ENCODE peak calls at places on chromosome 14, in seven cellular contexts. R, J, T, N, V, F and D are unnamed samples.

GRCh38 chr14:36807727-36808126 is 146.1 kb downstream of the PAX9 start:
- DNase-seq in N (no peak), T (no peak), R (no peak), F (no peak), J (no peak), V (no peak), D (no peak)

GRCh38 chr14:76955575-76956252 is 72.8 kb downstream of the IRF2BPL start:
- DNase-seq in J (no peak), F (no peak), R (no peak), V (no peak), N (peak; percentile 53), T (no peak), D (no peak)

GRCh38 chr14:24171422-24172260 is at the start of gene REC8:
- DNase-seq in T (peak; percentile 97), J (peak; percentile 95), F (peak; percentile 86), V (peak; percentile 92), R (peak; percentile 58), N (peak; percentile 99), D (peak; percentile 97)

GRCh38 chr14:72663956-72664650 is 229.8 kb downstream of the DPF3 start:
- DNase-seq in N (peak; percentile 55), J (no peak), V (no peak), F (no peak), T (no peak), R (no peak), D (no peak)

GRCh38 chr14:77618381-77618780 is 1.9 kb upstream of the SPTLC2 start:
- DNase-seq in V (no peak), T (peak; percentile 25), J (no peak), R (no peak), F (no peak), N (no peak), D (no peak)

GRCh38 chr14:105879867-105880561 is 353.6 kb downstream of the TMEM121 start:
- DNase-seq in R (no peak), J (peak; percentile 52), F (peak; percentile 11), T (peak; percentile 61), N (no peak), V (no peak), D (peak; percentile 2)

GRCh38 chr14:26522985-26523384 is 74.8 kb downstream of the NOVA1 start:
- DNase-seq in R (no peak), F (no peak), J (no peak), N (peak; percentile 13), T (no peak), V (no peak), D (no peak)

GRCh38 chr14:34355584-34356266 is 106.3 kb downstream of the SPTSSA start:
- DNase-seq in J (no peak), N (peak; percentile 69), F (no peak), T (no peak), V (peak; percentile 73), R (no peak), D (no peak)

GRCh38 chr14:97177016-97177415 is 379.8 kb downstream of the VRK1 start:
- DNase-seq in R (peak; percentile 38), N (no peak), F (no peak), V (no peak), J (no peak), T (no peak), D (no peak)
- TF ChIP-seq CTCF in R (no peak), N (no peak), F (no peak), V (peak; percentile 27), J (no peak), T (peak; percentile 62), D (no peak)

DNA sequence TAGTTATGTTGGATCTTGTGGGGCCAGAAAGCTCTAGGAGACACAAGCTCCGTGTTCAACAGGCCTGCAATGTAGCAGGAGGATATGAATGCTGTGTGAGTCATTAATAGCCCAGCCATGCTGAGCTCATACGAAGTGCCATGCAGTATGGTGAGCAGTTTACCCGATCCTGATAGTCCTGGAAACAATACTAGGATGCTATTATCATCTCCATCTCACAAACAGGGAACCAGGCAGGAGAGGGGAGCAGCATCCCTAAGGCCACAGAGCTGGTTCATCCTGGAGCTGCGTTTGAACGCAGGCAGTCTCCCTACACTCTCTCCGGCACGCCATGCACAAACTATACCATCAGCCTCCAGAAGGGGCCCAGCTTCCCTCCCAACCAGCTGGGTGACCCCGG is 20.5 kb downstream of the TTC7B start:
- DNase-seq in R (no peak), F (no peak), N (peak; percentile 84), V (peak; percentile 74), J (no peak), T (no peak), D (peak; percentile 47)
- TF ChIP-seq CTCF in R (no peak), F (no peak), N (no peak), V (peak; percentile 10), J (no peak), T (peak; percentile 32), D (no peak)

DNA sequence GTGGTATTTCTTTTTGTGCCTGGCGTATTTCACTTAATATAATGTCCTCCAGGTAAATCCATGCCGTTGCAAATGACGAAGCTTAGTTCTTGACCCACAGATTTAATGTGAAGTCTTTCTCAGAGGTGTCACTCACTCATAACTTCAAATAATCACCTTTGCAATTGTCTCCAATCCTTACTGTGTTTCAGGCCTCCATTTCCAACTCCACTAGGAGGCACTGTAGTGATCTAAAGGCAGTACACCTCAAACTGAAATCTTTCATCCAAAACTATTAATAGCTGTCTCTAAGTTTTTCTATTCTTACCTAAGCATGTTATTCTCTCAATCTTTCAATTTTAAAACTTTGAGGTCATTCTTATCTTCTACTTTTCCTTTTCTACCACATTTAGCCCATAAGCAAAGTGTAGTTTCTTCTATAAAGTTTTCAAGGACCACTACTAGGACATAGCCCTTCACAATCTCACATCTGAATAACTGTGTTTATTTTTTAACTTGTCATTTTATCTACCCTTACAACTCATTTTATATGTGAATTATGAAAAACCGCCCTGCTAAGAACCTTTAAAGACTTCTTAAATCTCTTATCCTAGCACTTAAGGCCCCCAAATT is 25.5 kb upstream of the FBXO34 start:
- DNase-seq in N (peak; percentile 70), R (peak; percentile 75), T (no peak), J (no peak), V (no peak), F (no peak), D (no peak)
- TF ChIP-seq CTCF in N (peak; percentile 83), R (peak; percentile 38), T (peak; percentile 63), J (no peak), V (peak; percentile 67), F (peak; percentile 30), D (no peak)

DNA sequence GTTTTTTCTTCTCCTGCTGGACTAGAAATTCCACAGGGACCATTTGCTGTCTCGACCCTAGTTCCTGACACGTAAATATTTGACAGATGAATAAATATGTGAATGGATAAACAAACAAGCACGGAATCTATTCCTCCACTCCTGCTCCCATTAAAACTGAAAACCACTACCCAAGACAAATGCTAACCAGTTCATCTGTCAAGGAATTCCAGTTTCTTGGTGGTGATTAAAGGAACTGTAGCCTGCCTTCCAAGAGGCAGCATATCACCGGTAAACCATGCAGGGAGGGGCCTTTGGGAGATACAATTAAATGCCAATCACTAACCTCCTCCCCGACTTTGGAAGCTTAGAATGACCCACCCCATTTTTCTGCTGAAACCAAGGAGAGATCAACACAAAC is 95.4 kb downstream of the TTC7B start:
- DNase-seq in J (no peak), T (no peak), V (no peak), N (no peak), F (no peak), R (no peak), D (no peak)
- TF ChIP-seq CTCF in J (no peak), T (peak; percentile 17), V (no peak), N (no peak), F (no peak), R (no peak), D (no peak)